ENCODE peak calls at places on chromosomes 4 and X, in five cellular contexts. L, H, V, E and Z are unnamed samples.
A peak's percentile ranks its signal among the peaks of the same experiment; 100 is the strongest.

GRCh38 chr4:61891953-61892352 is 691.8 kb downstream of the ADGRL3 start:
- DNase-seq in L (no peak), V (no peak), H (no peak), E (no peak), Z (no peak)

GRCh38 chr4:118974758-118975157 is 86.1 kb downstream of the SYNPO2 start:
- DNase-seq in H (no peak), E (no peak), L (no peak), V (no peak), Z (no peak)

GRCh38 chr4:113636877-113637276 is 124.7 kb downstream of the CAMK2D start:
- DNase-seq in E (peak; percentile 22), L (no peak), H (no peak), V (no peak), Z (no peak)

GRCh38 chr4:99868126-99868596 is 26.1 kb downstream of the LAMTOR3 start:
- DNase-seq in L (no peak), E (no peak), H (no peak), V (no peak), Z (no peak)

GRCh38 chr4:145951931-145952330 is 13.3 kb upstream of the ZNF827 start:
- DNase-seq in E (no peak), V (no peak), L (no peak), H (no peak), Z (no peak)

GRCh38 chr4:173696011-173696410 is 166.0 kb upstream of the HAND2 start:
- DNase-seq in V (no peak), H (no peak), L (no peak), E (no peak), Z (no peak)

GRCh38 chr4:73267050-73267449 is 8.5 kb upstream of the ANKRD17 start:
- DNase-seq in H (no peak), E (no peak), L (no peak), V (no peak), Z (no peak)

GRCh38 chr4:4575284-4576211 is 33.7 kb upstream of the STX18 start:
- DNase-seq in E (peak; percentile 82), V (peak; percentile 79), H (peak; percentile 83), L (peak; percentile 78), Z (peak; percentile 62)

GRCh38 chr4:127783026-127783769 is 1.1 kb downstream of the HSPA4L start:
- DNase-seq in H (peak; percentile 86), L (peak; percentile 46), E (peak; percentile 37), V (peak; percentile 61), Z (peak; percentile 66)

GRCh38 chrX:14801136-14801535 is 71.7 kb downstream of the FANCB start:
- DNase-seq in V (no peak), E (no peak), H (no peak), L (no peak), Z (no peak)

GRCh38 chr4:35025152-35025834 is 1219.0 kb downstream of the ARAP2 start:
- DNase-seq in L (no peak), H (no peak), V (no peak), E (no peak), Z (no peak)

GRCh38 chrX:55715847-55716246 is 1.7 kb upstream of the RRAGB start:
- DNase-seq in E (peak; percentile 7), L (no peak), V (no peak), H (no peak), Z (no peak)

GRCh38 chr4:119834901-119835300 is 206.3 kb upstream of the PDE5A start:
- DNase-seq in H (no peak), E (no peak), L (no peak), V (no peak), Z (no peak)

GRCh38 chr4:151866266-151866918 is 105.6 kb upstream of the GATB start:
- DNase-seq in V (no peak), H (no peak), E (no peak), L (no peak), Z (no peak)

GRCh38 chr4:33073811-33074210 is 2353.6 kb downstream of the PCDH7 start:
- DNase-seq in E (no peak), L (no peak), H (no peak), V (no peak), Z (no peak)

GRCh38 chr4:106707776-106708603 is 328.1 kb downstream of the DKK2 start:
- DNase-seq in H (no peak), V (no peak), E (no peak), L (no peak), Z (no peak)

GRCh38 chrX:40521868-40522450 is 58.8 kb upstream of the ATP6AP2 start:
- DNase-seq in L (no peak), H (no peak), V (no peak), E (no peak), Z (no peak)

GRCh38 chrX:122622800-122623199 is 561.3 kb upstream of the GRIA3 start:
- DNase-seq in H (no peak), L (no peak), V (no peak), E (no peak), Z (no peak)

GRCh38 chrX:103384672-103385071 is 8.3 kb downstream of the BEX3 start:
- DNase-seq in H (no peak), V (no peak), L (no peak), E (no peak), Z (no peak)

GRCh38 chr4:1628892-1629703 is 55.0 kb downstream of the FAM53A start:
- DNase-seq in H (peak; percentile 87), E (peak; percentile 88), L (peak; percentile 91), V (peak; percentile 62), Z (peak; percentile 74)

GRCh38 chrX:104987063-104987462 is 233.4 kb downstream of the TEX13A start:
- DNase-seq in L (no peak), H (no peak), V (no peak), E (no peak), Z (no peak)

GRCh38 chrX:79081895-79082512 is 62.5 kb upstream of the GPR174 start:
- DNase-seq in H (no peak), V (no peak), E (peak; percentile 21), L (peak; percentile 33), Z (no peak)

GRCh38 chrX:71106427-71106826 is at the start of gene CXorf65:
- DNase-seq in E (no peak), H (no peak), L (no peak), V (no peak), Z (no peak)

GRCh38 chr4:37889849-37890500 is 909 bp upstream of the TBC1D1 start:
- DNase-seq in L (peak; percentile 48), V (no peak), E (no peak), H (no peak), Z (peak; percentile 74)

GRCh38 chr4:61199869-61200194 is 294 bp upstream of the ADGRL3 start:
- DNase-seq in E (no peak), V (no peak), H (no peak), L (no peak), Z (no peak)

GRCh38 chr4:150573534-150573933 is 8.4 kb upstream of the MAB21L2 start:
- DNase-seq in E (no peak), L (no peak), V (no peak), H (no peak), Z (no peak)

GRCh38 chr4:72860766-72861165 is 208.8 kb downstream of the COX18 start:
- DNase-seq in E (no peak), L (no peak), V (no peak), H (no peak), Z (no peak)

GRCh38 chrX:133881893-133882292 is 103.5 kb downstream of the GPC3 start:
- DNase-seq in E (no peak), L (no peak), V (no peak), H (no peak), Z (no peak)

GRCh38 chrX:134685662-134686061 is 27.4 kb upstream of the PLAC1 start:
- DNase-seq in L (no peak), V (no peak), H (no peak), E (no peak), Z (no peak)

GRCh38 chr4:112514449-112515277 is 1.3 kb downstream of the NEUROG2 start:
- DNase-seq in L (peak; percentile 64), E (no peak), H (no peak), V (no peak), Z (no peak)
- H3K4me3 ChIP-seq in L (peak overlapping the region; percentile 56), E (peak overlapping the region; percentile 41), H (peak overlapping the region; percentile 64), V (no peak overlapping the region), Z (peak overlapping the region; percentile 8)

GRCh38 chrX:7149421-7149820 is 1.5 kb upstream of the PUDP start:
- DNase-seq in L (no peak), E (no peak), H (no peak), V (no peak), Z (no peak)

GRCh38 chrX:7147431-7147977 is at the start of gene STS:
- DNase-seq in H (peak; percentile 72), E (no peak), L (peak; percentile 39), V (peak; percentile 37), Z (peak; percentile 55)

GRCh38 chrX:7146703-7147430 is 645 bp upstream of the STS start:
- DNase-seq in H (no peak), L (no peak), V (peak; percentile 63), E (peak; percentile 35), Z (no peak)

GRCh38 chrX:7146026-7146702 is 1.3 kb upstream of the STS start:
- DNase-seq in V (no peak), H (no peak), E (no peak), L (no peak), Z (no peak)

GRCh38 chrX:7147978-7148824 is at the start of gene PUDP:
- DNase-seq in L (peak; percentile 99), V (peak; percentile 94), H (peak; percentile 79), E (peak; percentile 96), Z (peak; percentile 89)
- TF ChIP-seq CTCF in L (peak; percentile 40), V (no peak), H (no peak), E (peak; percentile 14), Z (peak; percentile 36)

DNA sequence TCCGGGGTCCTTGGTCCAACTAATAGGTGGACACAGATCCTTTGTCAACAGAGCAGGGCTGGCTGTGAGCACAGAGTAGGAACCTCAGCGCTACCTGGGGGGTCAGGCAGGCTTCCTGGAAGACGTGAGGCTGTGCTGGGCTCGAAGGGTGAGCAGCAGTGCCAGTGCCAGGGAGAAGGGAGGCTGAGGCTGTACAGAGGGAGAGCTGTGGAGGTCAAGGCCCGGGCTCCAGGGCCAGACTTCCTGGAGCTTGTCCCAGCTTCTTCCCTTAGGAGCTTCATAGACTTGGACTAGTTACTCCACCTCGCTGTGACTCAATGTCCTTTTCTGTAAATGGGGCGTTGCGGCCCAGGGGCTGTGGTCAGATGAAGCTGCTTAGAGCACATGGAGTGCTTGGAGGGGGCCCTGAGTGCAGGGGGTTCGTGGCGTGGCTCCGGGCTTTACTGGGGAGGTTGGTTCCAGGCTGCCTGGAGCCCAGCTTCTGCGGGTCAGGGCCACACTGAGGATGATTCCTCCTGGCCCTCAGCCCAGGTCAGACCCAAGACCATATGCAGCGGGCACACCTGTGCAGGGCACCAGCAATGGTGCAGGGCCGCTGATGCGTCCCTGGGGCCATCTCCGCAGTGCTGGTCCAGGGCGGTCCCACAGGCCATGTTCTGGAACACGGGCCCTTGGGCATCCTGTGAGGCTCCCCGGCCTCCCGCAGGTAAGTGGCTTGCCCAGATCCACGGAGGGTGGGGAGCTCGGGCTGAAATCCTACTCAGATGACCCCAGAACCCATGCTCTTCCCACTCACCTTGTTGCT is 98.1 kb downstream of the DCTD start:
- DNase-seq in H (no peak), V (no peak), E (no peak), L (no peak), Z (no peak)
- TF ChIP-seq EP300 in H (no peak), V (no peak), E (no peak), L (no peak), Z (no peak)

GRCh38 chr4:80070880-80071620 is 2.0 kb downstream of the ANTXR2 start:
- DNase-seq in V (no peak), E (no peak), H (no peak), L (no peak), Z (no peak)

GRCh38 chr4:80069837-80070788 is 2.9 kb downstream of the ANTXR2 start:
- DNase-seq in L (no peak), E (no peak), V (no peak), H (no peak), Z (no peak)

GRCh38 chr4:80072607-80073361 is at the start of gene ANTXR2:
- DNase-seq in V (peak; percentile 94), E (peak; percentile 84), L (peak; percentile 86), H (peak; percentile 94), Z (peak; percentile 89)

GRCh38 chr4:80071643-80072606 is 1.1 kb downstream of the ANTXR2 start:
- DNase-seq in L (no peak), H (peak; percentile 81), E (peak; percentile 38), V (peak; percentile 50), Z (peak; percentile 78)

GRCh38 chr4:80069108-80069836 is 3.8 kb downstream of the ANTXR2 start:
- DNase-seq in E (no peak), L (no peak), V (no peak), H (no peak), Z (no peak)
- H3K4me3 ChIP-seq in E (peak overlapping the region; percentile 89), L (peak overlapping the region; percentile 97), V (no peak overlapping the region), H (no peak overlapping the region), Z (no peak overlapping the region)